ENCODE peak calls at places on chromosomes 5 and 9, in eight cellular contexts. One of them, this sample, is unnamed.

GRCh38 chr9:118331622-118332045 is 627.4 kb downstream of the TLR4 start:
- DNase-seq in SJSA1: no peak
- DNase-seq in left ventricle myocardium inferior: no peak
- DNase-seq in central memory CD4-positive, alpha-beta T cell: no peak
- DNase-seq in SW 1271: no peak
- DNase-seq in cardiac fibroblast: peak
- DNase-seq in CD14-positive monocyte: no peak
- DNase-seq in foreskin fibroblast: peak
- DNase-seq in this sample: peak

GRCh38 chr5:59337240-59337639 is 556.3 kb downstream of the PDE4D start:
- DNase-seq in SJSA1: no peak
- DNase-seq in left ventricle myocardium inferior: no peak
- DNase-seq in central memory CD4-positive, alpha-beta T cell: no peak
- DNase-seq in SW 1271: no peak
- DNase-seq in cardiac fibroblast: no peak
- DNase-seq in CD14-positive monocyte: no peak
- DNase-seq in foreskin fibroblast: no peak
- DNase-seq in this sample: no peak

GRCh38 chr9:83405674-83406255 is 132.4 kb downstream of the FRMD3 start:
- DNase-seq in SJSA1: no peak
- DNase-seq in left ventricle myocardium inferior: no peak
- DNase-seq in central memory CD4-positive, alpha-beta T cell: no peak
- DNase-seq in SW 1271: no peak
- DNase-seq in cardiac fibroblast: no peak
- DNase-seq in CD14-positive monocyte: no peak
- DNase-seq in foreskin fibroblast: no peak
- DNase-seq in this sample: no peak

GRCh38 chr5:107321906-107322305 is 348.8 kb downstream of the EFNA5 start:
- DNase-seq in SJSA1: no peak
- DNase-seq in left ventricle myocardium inferior: no peak
- DNase-seq in central memory CD4-positive, alpha-beta T cell: no peak
- DNase-seq in SW 1271: no peak
- DNase-seq in cardiac fibroblast: no peak
- DNase-seq in CD14-positive monocyte: no peak
- DNase-seq in foreskin fibroblast: no peak
- DNase-seq in this sample: no peak

GRCh38 chr9:137169764-137170460 is at the start of gene LRRC26:
- DNase-seq in SJSA1: no peak
- DNase-seq in left ventricle myocardium inferior: no peak
- DNase-seq in central memory CD4-positive, alpha-beta T cell: no peak
- DNase-seq in SW 1271: no peak
- DNase-seq in cardiac fibroblast: no peak
- DNase-seq in CD14-positive monocyte: no peak
- DNase-seq in foreskin fibroblast: no peak
- DNase-seq in this sample: no peak

GRCh38 chr9:78605029-78605930 is 308.4 kb downstream of the PSAT1 start:
- DNase-seq in SJSA1: no peak
- DNase-seq in left ventricle myocardium inferior: no peak
- DNase-seq in central memory CD4-positive, alpha-beta T cell: no peak
- DNase-seq in SW 1271: no peak
- DNase-seq in cardiac fibroblast: peak
- DNase-seq in CD14-positive monocyte: no peak
- DNase-seq in foreskin fibroblast: no peak
- DNase-seq in this sample: no peak

GRCh38 chr5:120464627-120465280 is 654 bp downstream of the PRR16 start:
- DNase-seq in SJSA1: peak
- DNase-seq in left ventricle myocardium inferior: peak
- DNase-seq in central memory CD4-positive, alpha-beta T cell: no peak
- DNase-seq in SW 1271: peak
- DNase-seq in cardiac fibroblast: peak
- DNase-seq in CD14-positive monocyte: peak
- DNase-seq in foreskin fibroblast: peak
- DNase-seq in this sample: peak

GRCh38 chr9:93415176-93415690 is 36.3 kb upstream of the FAM120A start:
- DNase-seq in SJSA1: no peak
- DNase-seq in left ventricle myocardium inferior: no peak
- DNase-seq in central memory CD4-positive, alpha-beta T cell: no peak
- DNase-seq in SW 1271: no peak
- DNase-seq in cardiac fibroblast: no peak
- DNase-seq in CD14-positive monocyte: no peak
- DNase-seq in foreskin fibroblast: no peak
- DNase-seq in this sample: no peak

GRCh38 chr9:9950813-9951212 is 662.0 kb downstream of the PTPRD start:
- DNase-seq in SJSA1: no peak
- DNase-seq in left ventricle myocardium inferior: no peak
- DNase-seq in central memory CD4-positive, alpha-beta T cell: no peak
- DNase-seq in SW 1271: no peak
- DNase-seq in cardiac fibroblast: no peak
- DNase-seq in CD14-positive monocyte: no peak
- DNase-seq in foreskin fibroblast: no peak
- DNase-seq in this sample: peak

This sample was measured in fibroblast of villous mesenchyme.